ENCODE peak calls at places on chromosomes 3 and 15, in ten cellular contexts. T is testis, Q is cardiac fibroblast, K is foreskin fibroblast, R is WERI-Rb-1, X is Peyer's patch, S is uterus, I is neuronal stem cell, Z is tibial nerve, B is breast epithelium. C is an unnamed sample.

GRCh38 chr15:46855388-46855787 is 861.9 kb upstream of the SEMA6D start:
- DNase-seq in T (no peak), Q (no peak), K (no peak), R (no peak), X (no peak), S (no peak), I (no peak), Z (no peak), B (no peak), C (no peak)

GRCh38 chr15:25169318-25169717 is 214.5 kb downstream of the SNRPN start:
- DNase-seq in T (no peak), Q (no peak), K (no peak), R (peak), X (peak), S (no peak), I (no peak), Z (no peak), B (peak), C (no peak)

GRCh38 chr3:72658466-72659100 is 189.7 kb downstream of the SHQ1 start:
- DNase-seq in T (no peak), Q (no peak), K (no peak), R (no peak), X (no peak), S (no peak), I (no peak), Z (no peak), B (no peak), C (no peak)

GRCh38 chr3:32493437-32494414 is 8.9 kb downstream of the CMTM6 start:
- DNase-seq in T (no peak), Q (peak), K (peak), R (no peak), X (no peak), S (no peak), I (no peak), Z (no peak), B (no peak), C (no peak)

GRCh38 chr15:58235961-58236360 is 97.8 kb downstream of the AQP9 start:
- DNase-seq in T (no peak), Q (no peak), K (peak), R (no peak), X (no peak), S (no peak), I (no peak), Z (no peak), B (no peak), C (no peak)

GRCh38 chr3:14183015-14183577 is 4.5 kb downstream of the LSM3 start:
- DNase-seq in T (no peak), Q (no peak), K (no peak), R (no peak), X (no peak), S (no peak), I (no peak), Z (no peak), B (no peak), C (no peak)

GRCh38 chr3:186839874-186840641 is 2.5 kb upstream of the ADIPOQ start:
- DNase-seq in T (no peak), Q (peak), K (peak), R (no peak), X (no peak), S (no peak), I (no peak), Z (no peak), B (no peak), C (peak)

GRCh38 chr3:158205324-158205723 is 95.4 kb downstream of the RSRC1 start:
- DNase-seq in T (no peak), Q (no peak), K (no peak), R (no peak), X (no peak), S (no peak), I (no peak), Z (no peak), B (no peak), C (no peak)

GRCh38 chr15:93165737-93166136 is 76.7 kb upstream of the RGMA start:
- DNase-seq in T (no peak), Q (no peak), K (no peak), R (no peak), X (no peak), S (no peak), I (no peak), Z (no peak), B (no peak), C (no peak)

GRCh38 chr3:77038928-77039605 is 832 bp upstream of the ROBO2 start:
- DNase-seq in T (peak), Q (peak), K (peak), R (peak), X (peak), S (peak), I (peak), Z (no peak), B (no peak), C (no peak)

GRCh38 chr15:70812827-70813364 is 41.1 kb downstream of the LARP6 start:
- DNase-seq in T (no peak), Q (no peak), K (no peak), R (no peak), X (no peak), S (no peak), I (no peak), Z (no peak), B (no peak), C (no peak)

GRCh38 chr15:80694624-80695098 is 449 bp upstream of the ABHD17C start:
- DNase-seq in T (peak), Q (peak), K (peak), R (no peak), X (no peak), S (no peak), I (no peak), Z (no peak), B (no peak), C (no peak)

GRCh38 chr3:25962255-25962654 is 172.4 kb downstream of the OXSM start:
- DNase-seq in T (no peak), Q (no peak), K (no peak), R (peak), X (no peak), S (no peak), I (no peak), Z (no peak), B (no peak), C (no peak)

GRCh38 chr3:73727117-73727802 is 102.5 kb upstream of the PDZRN3 start:
- DNase-seq in T (no peak), Q (peak), K (peak), R (no peak), X (no peak), S (peak), I (peak), Z (no peak), B (no peak), C (peak)

GRCh38 chr3:72343078-72343477 is 505.2 kb downstream of the SHQ1 start:
- DNase-seq in T (no peak), Q (peak), K (peak), R (no peak), X (no peak), S (no peak), I (no peak), Z (no peak), B (no peak), C (no peak)

GRCh38 chr3:161274691-161275298 is 53.7 kb downstream of the NMD3 start:
- DNase-seq in T (peak), Q (peak), K (peak), R (peak), X (no peak), S (no peak), I (peak), Z (no peak), B (no peak), C (no peak)

GRCh38 chr3:189192725-189193124 is 21.0 kb downstream of the TPRG1 start:
- DNase-seq in T (no peak), Q (no peak), K (no peak), R (no peak), X (no peak), S (no peak), I (no peak), Z (no peak), B (no peak), C (no peak)

GRCh38 chr3:10707089-10707983 is 108.7 kb upstream of the SLC6A11 start:
- DNase-seq in T (no peak), Q (no peak), K (no peak), R (no peak), X (no peak), S (no peak), I (peak), Z (no peak), B (no peak), C (no peak)

GRCh38 chr15:66080791-66081475 is 172.6 kb downstream of the MEGF11 start:
- DNase-seq in T (peak), Q (peak), K (peak), R (peak), X (peak), S (peak), I (no peak), Z (no peak), B (no peak), C (peak)

GRCh38 chr3:15629860-15630597 is 28.5 kb downstream of the BTD start:
- DNase-seq in T (peak), Q (peak), K (peak), R (peak), X (no peak), S (peak), I (peak), Z (no peak), B (peak), C (peak)

GRCh38 chr15:55742498-55742926 is 440 bp downstream of the PRTG start:
- DNase-seq in T (peak), Q (peak), K (peak), R (peak), X (no peak), S (peak), I (no peak), Z (no peak), B (no peak), C (no peak)

GRCh38 chr15:49646891-49647290 is 26.0 kb downstream of the DTWD1 start:
- DNase-seq in T (no peak), Q (no peak), K (no peak), R (no peak), X (no peak), S (no peak), I (no peak), Z (no peak), B (no peak), C (no peak)

GRCh38 chr15:62572797-62573196 is 407.7 kb upstream of the C2CD4B start:
- DNase-seq in T (no peak), Q (no peak), K (no peak), R (no peak), X (no peak), S (no peak), I (no peak), Z (no peak), B (no peak), C (no peak)

GRCh38 chr3:131645638-131646037 is 142.9 kb upstream of the MRPL3 start:
- DNase-seq in T (no peak), Q (no peak), K (no peak), R (no peak), X (no peak), S (no peak), I (no peak), Z (no peak), B (no peak), C (no peak)

GRCh38 chr3:19256313-19256712 is 108.0 kb downstream of the KCNH8 start:
- DNase-seq in T (no peak), Q (no peak), K (no peak), R (no peak), X (no peak), S (no peak), I (no peak), Z (no peak), B (no peak), C (no peak)

GRCh38 chr3:119342176-119342575 is 48.0 kb downstream of the ARHGAP31 start:
- DNase-seq in T (no peak), Q (no peak), K (no peak), R (no peak), X (no peak), S (no peak), I (no peak), Z (no peak), B (no peak), C (no peak)

GRCh38 chr3:52399593-52399992 is 45.3 kb downstream of the SEMA3G start:
- DNase-seq in T (no peak), Q (no peak), K (no peak), R (no peak), X (peak), S (no peak), I (no peak), Z (no peak), B (no peak), C (no peak)

GRCh38 chr3:73029321-73029796 is 32.1 kb upstream of the EBLN2 start:
- DNase-seq in T (no peak), Q (peak), K (peak), R (no peak), X (no peak), S (no peak), I (no peak), Z (no peak), B (no peak), C (peak)

GRCh38 chr15:29456964-29457363 is 187.3 kb upstream of the NSMCE3 start:
- DNase-seq in T (no peak), Q (no peak), K (no peak), R (no peak), X (no peak), S (no peak), I (no peak), Z (no peak), B (no peak), C (no peak)

GRCh38 chr15:99305761-99306505 is 54.7 kb downstream of the LRRC28 start:
- DNase-seq in T (no peak), Q (peak), K (peak), R (peak), X (no peak), S (peak), I (peak), Z (peak), B (peak), C (peak)

GRCh38 chr15:26864664-26865191 is 2.1 kb upstream of the GABRA5 start:
- DNase-seq in T (peak), Q (peak), K (peak), R (peak), X (no peak), S (no peak), I (peak), Z (no peak), B (no peak), C (peak)

GRCh38 chr3:194205675-194206133 is 69.8 kb downstream of the HES1 start:
- DNase-seq in T (peak), Q (no peak), K (no peak), R (no peak), X (no peak), S (no peak), I (no peak), Z (no peak), B (no peak), C (no peak)

GRCh38 chr3:25831578-25831977 is 41.7 kb downstream of the OXSM start:
- DNase-seq in T (no peak), Q (peak), K (peak), R (peak), X (no peak), S (no peak), I (no peak), Z (no peak), B (no peak), C (no peak)

GRCh38 chr3:108441081-108441507 is 69.3 kb downstream of the MYH15 start:
- DNase-seq in T (no peak), Q (no peak), K (peak), R (no peak), X (no peak), S (no peak), I (peak), Z (no peak), B (no peak), C (no peak)

GRCh38 chr3:195870442-195870841 is 37.9 kb downstream of the TNK2 start:
- DNase-seq in T (no peak), Q (no peak), K (peak), R (no peak), X (no peak), S (no peak), I (no peak), Z (no peak), B (no peak), C (no peak)

GRCh38 chr15:70477750-70478250 is 285.6 kb downstream of the UACA start:
- DNase-seq in T (no peak), Q (no peak), K (no peak), R (no peak), X (peak), S (no peak), I (no peak), Z (no peak), B (no peak), C (no peak)

GRCh38 chr3:147333098-147333497 is 73.2 kb downstream of the ZIC4 start:
- DNase-seq in T (no peak), Q (no peak), K (no peak), R (no peak), X (no peak), S (no peak), I (no peak), Z (no peak), B (no peak), C (no peak)

GRCh38 chr3:147324356-147324755 is 82.0 kb downstream of the ZIC4 start:
- DNase-seq in T (no peak), Q (no peak), K (no peak), R (no peak), X (no peak), S (no peak), I (no peak), Z (no peak), B (no peak), C (no peak)

DNA sequence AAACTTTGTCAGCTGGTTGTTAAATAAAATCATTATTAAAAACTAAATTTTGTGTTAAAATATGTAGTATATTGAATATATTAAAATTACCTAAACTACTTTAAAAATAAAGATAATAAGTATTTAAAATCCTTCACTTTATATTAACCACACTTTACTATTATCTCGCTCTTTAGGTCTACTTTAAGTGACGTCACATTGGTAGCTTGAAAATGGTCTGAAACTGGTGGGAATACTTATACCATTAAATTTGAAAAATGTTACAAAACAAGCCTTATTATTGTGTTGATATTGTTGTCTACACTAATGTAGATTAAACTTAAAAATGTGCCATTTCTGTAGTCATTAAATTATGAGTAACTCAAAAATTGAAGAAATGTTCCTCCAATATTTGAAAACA is 77.6 kb downstream of the ZIC4 start:
- DNase-seq in T (no peak), Q (no peak), K (no peak), R (no peak), X (no peak), S (no peak), I (no peak), Z (no peak), B (no peak), C (no peak)
- H3K4me3 ChIP-seq in T (no peak), Q (no peak), K (no peak), R (no peak), X (no peak), S (no peak), I (no peak), Z (no peak), B (no peak), C (no peak)

GRCh38 chr3:46884929-46885328 is 7.4 kb downstream of the PTH1R start:
- DNase-seq in T (no peak), Q (no peak), K (no peak), R (no peak), X (no peak), S (no peak), I (no peak), Z (no peak), B (no peak), C (no peak)
- H3K4me3 ChIP-seq in T (no peak), Q (no peak), K (no peak), R (no peak), X (no peak), S (no peak), I (no peak), Z (no peak), B (peak), C (no peak)

DNA sequence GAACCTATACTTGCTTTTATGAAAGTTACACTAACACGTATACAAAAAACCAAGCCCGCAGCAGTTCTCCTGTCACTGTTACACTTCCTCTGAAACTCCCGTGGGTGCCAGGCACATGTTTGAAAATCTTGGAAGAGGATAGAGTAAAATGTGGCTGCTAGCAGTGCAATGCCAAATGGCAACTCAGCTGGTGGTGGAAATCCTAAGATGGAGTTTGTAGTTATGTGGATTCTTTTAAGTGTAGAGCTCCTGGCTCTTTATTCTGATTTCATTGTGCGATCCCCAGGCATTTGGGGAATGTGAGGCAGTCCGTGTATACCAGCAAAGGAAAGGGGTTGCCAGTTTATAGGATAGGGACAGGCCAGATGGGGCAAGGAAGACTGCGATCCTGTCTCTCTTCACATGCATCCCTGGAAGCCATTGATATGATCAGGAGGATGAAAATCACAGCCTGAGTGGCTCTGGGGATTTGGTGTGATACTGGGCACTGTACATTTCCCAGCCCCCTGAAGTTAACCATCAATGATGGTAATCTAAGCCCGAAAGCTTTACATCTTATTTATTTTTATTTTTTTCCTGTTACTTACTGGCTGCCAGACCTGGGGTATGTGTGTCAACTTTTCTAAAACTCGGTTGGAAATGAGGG is 1.1 kb downstream of the STAC start:
- DNase-seq in T (no peak), Q (peak), K (peak), R (no peak), X (no peak), S (no peak), I (peak), Z (no peak), B (no peak), C (no peak)
- H3K4me3 ChIP-seq in T (no peak), Q (peak), K (peak), R (no peak), X (no peak), S (peak), I (peak), Z (no peak), B (peak), C (peak)

DNA sequence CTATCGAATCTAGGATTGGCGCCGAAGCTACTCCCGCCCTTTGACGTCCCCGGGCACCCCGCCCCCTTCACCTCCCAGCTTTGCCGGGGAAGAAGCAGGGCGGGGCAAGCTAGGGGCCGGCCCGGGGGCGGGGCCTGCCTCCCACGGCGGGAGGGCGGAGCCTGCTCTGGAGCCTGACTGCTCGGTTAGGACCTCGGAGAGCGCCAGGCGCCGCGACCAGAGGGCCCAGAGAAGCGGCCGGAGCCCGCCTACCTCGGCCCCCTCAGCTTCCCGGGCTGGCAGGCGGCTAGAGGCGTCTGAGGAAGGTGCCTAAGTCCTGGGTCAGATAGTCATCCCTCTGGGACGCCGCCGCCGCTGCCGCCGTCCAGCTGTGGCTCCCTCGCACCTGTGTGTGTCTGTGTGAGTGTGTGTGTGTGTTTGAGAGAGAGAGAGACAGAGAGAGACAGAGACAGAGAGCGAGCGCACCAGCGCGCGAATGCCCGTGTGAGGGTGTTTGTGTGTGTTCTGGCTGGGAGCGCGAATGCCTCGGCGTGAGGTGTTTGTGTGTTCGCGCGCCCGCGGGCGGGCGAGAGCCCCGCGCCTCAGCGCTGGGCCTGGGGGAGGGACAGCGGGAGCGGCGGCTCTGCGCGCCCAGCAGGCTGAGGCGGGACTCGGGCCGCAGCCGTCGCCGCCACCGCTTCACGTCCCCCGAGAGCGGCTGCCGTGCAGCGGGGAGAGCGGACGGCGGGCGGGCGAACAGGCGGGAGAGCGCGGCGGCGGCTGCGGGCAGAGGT is at the start of gene STXBP5L:
- DNase-seq in T (peak), Q (peak), K (peak), R (peak), X (peak), S (peak), I (peak), Z (no peak), B (peak), C (peak)
- H3K4me3 ChIP-seq in T (peak), Q (peak), K (peak), R (peak), X (peak), S (peak), I (peak), Z (peak), B (peak), C (peak)